ENCODE peak calls at places on chromosomes 2 and 18, in nine cellular contexts. W is activated CD4-positive, alpha-beta T cell treated with anti-CD3 and anti-CD28 coated beads, Interleukin-2, amount 50 U/mL, for 4 hours; S is astrocyte of the cerebellum; D is LoVo; A is stimulated activated CD8-positive, alpha-beta memory T cell treated with anti-CD3 and anti-CD28 coated beads, Interleukin-15, amount 100 ng/mL, for 1 hour; K is A172; Y is HFFc6; X is stromal cell of bone marrow; J is epithelial cell of proximal tubule. G is an unnamed sample.

GRCh38 chr2:239131521-239131920 is 269.3 kb downstream of the HDAC4 start:
- DNase-seq in W (no peak), S (no peak), D (no peak), A (no peak), K (no peak), Y (no peak), X (no peak), J (no peak), G (no peak)

GRCh38 chr2:144942516-144943256 is 422.8 kb upstream of the ZEB2 start:
- DNase-seq in W (no peak), S (no peak), D (peak; percentile 78), A (no peak), K (peak; percentile 63), Y (peak; percentile 54), X (peak; percentile 48), J (no peak), G (no peak)

GRCh38 chr2:217838409-217838831 is 164.4 kb downstream of the TNS1 start:
- DNase-seq in W (no peak), S (no peak), D (no peak), A (no peak), K (no peak), Y (no peak), X (no peak), J (no peak), G (no peak)

GRCh38 chr2:5530022-5530696 is 162.0 kb upstream of the SOX11 start:
- DNase-seq in W (no peak), S (no peak), D (no peak), A (no peak), K (no peak), Y (no peak), X (no peak), J (no peak), G (no peak)

GRCh38 chr18:48861181-48861715 is 89.5 kb downstream of the SMAD7 start:
- DNase-seq in W (no peak), S (no peak), D (no peak), A (no peak), K (no peak), Y (no peak), X (no peak), J (no peak), G (no peak)

GRCh38 chr2:39608212-39608575 is 57.5 kb upstream of the TMEM178A start:
- DNase-seq in W (no peak), S (no peak), D (no peak), A (no peak), K (no peak), Y (no peak), X (no peak), J (no peak), G (no peak)

GRCh38 chr2:160666019-160666676 is 172.5 kb upstream of the RBMS1 start:
- DNase-seq in W (no peak), S (peak; percentile 95), D (peak; percentile 7), A (no peak), K (peak; percentile 91), Y (peak; percentile 98), X (peak; percentile 99), J (peak; percentile 64), G (no peak)

GRCh38 chr2:156465573-156465972 is 29.4 kb downstream of the GPD2 start:
- DNase-seq in W (no peak), S (no peak), D (no peak), A (no peak), K (no peak), Y (no peak), X (no peak), J (no peak), G (no peak)

GRCh38 chr2:165617720-165618119 is 148.2 kb downstream of the CSRNP3 start:
- DNase-seq in W (no peak), S (no peak), D (no peak), A (no peak), K (no peak), Y (no peak), X (no peak), J (no peak), G (no peak)

GRCh38 chr18:8139971-8140406 is 469.2 kb upstream of the RAB12 start:
- DNase-seq in W (no peak), S (no peak), D (no peak), A (no peak), K (no peak), Y (no peak), X (no peak), J (no peak), G (no peak)

GRCh38 chr2:205660521-205661124 is 21.7 kb upstream of the NRP2 start:
- DNase-seq in W (peak; percentile 12), S (peak; percentile 80), D (no peak), A (no peak), K (peak; percentile 50), Y (peak; percentile 89), X (peak; percentile 87), J (no peak), G (no peak)

GRCh38 chr2:12397861-12398260 is 318.9 kb upstream of the TRIB2 start:
- DNase-seq in W (no peak), S (no peak), D (no peak), A (no peak), K (no peak), Y (no peak), X (no peak), J (no peak), G (no peak)

GRCh38 chr2:119704670-119705120 is 25.7 kb downstream of the TMEM177 start:
- DNase-seq in W (no peak), S (peak; percentile 41), D (no peak), A (no peak), K (peak; percentile 17), Y (no peak), X (peak; percentile 3), J (no peak), G (no peak)

GRCh38 chr2:27085670-27086089 is 892 bp upstream of the KHK start:
- DNase-seq in W (no peak), S (no peak), D (peak; percentile 60), A (no peak), K (peak; percentile 44), Y (peak; percentile 46), X (peak; percentile 47), J (no peak), G (no peak)

GRCh38 chr18:37297106-37297505 is 268.5 kb downstream of the CELF4 start:
- DNase-seq in W (no peak), S (no peak), D (no peak), A (no peak), K (no peak), Y (no peak), X (no peak), J (no peak), G (no peak)

GRCh38 chr18:3401669-3402620 is 48.0 kb upstream of the TGIF1 start:
- DNase-seq in W (no peak), S (no peak), D (no peak), A (no peak), K (no peak), Y (no peak), X (no peak), J (no peak), G (no peak)

GRCh38 chr2:219251656-219252055 is 1.4 kb upstream of the TUBA4B start:
- DNase-seq in W (no peak), S (no peak), D (no peak), A (no peak), K (peak; percentile 66), Y (no peak), X (no peak), J (no peak), G (no peak)

GRCh38 chr18:62715829-62716678 is 713 bp downstream of the PHLPP1 start:
- DNase-seq in W (peak; percentile 36), S (no peak), D (peak; percentile 22), A (peak; percentile 17), K (peak; percentile 12), Y (peak; percentile 51), X (no peak), J (no peak), G (peak; percentile 35)

GRCh38 chr18:2884706-2885285 is 38.0 kb downstream of the EMILIN2 start:
- DNase-seq in W (no peak), S (no peak), D (no peak), A (no peak), K (no peak), Y (no peak), X (no peak), J (no peak), G (no peak)

GRCh38 chr2:36404312-36404711 is 48.7 kb downstream of the CRIM1 start:
- DNase-seq in W (no peak), S (no peak), D (no peak), A (no peak), K (peak; percentile 79), Y (peak; percentile 69), X (no peak), J (peak; percentile 74), G (no peak)

GRCh38 chr2:227052879-227053278 is 111.1 kb downstream of the COL4A4 start:
- DNase-seq in W (no peak), S (no peak), D (peak; percentile 31), A (no peak), K (no peak), Y (no peak), X (no peak), J (no peak), G (no peak)

GRCh38 chr18:48666613-48667012 is 127.8 kb downstream of the CTIF start:
- DNase-seq in W (no peak), S (no peak), D (no peak), A (no peak), K (no peak), Y (no peak), X (no peak), J (no peak), G (no peak)

GRCh38 chr2:110759411-110759810 is 27.0 kb downstream of the ACOXL start:
- DNase-seq in W (no peak), S (no peak), D (no peak), A (no peak), K (no peak), Y (no peak), X (no peak), J (no peak), G (no peak)

GRCh38 chr2:70192516-70192915 is 1.7 kb upstream of the C2orf42 start:
- DNase-seq in W (no peak), S (no peak), D (peak; percentile 57), A (no peak), K (no peak), Y (no peak), X (no peak), J (no peak), G (no peak)

GRCh38 chr2:140247451-140248205 is 1467.4 kb upstream of the NXPH2 start:
- DNase-seq in W (no peak), S (no peak), D (no peak), A (no peak), K (no peak), Y (no peak), X (no peak), J (no peak), G (no peak)

GRCh38 chr2:107669335-107669734 is 157.4 kb upstream of the RGPD4 start:
- DNase-seq in W (no peak), S (no peak), D (no peak), A (no peak), K (peak; percentile 40), Y (peak; percentile 33), X (peak; percentile 4), J (no peak), G (no peak)

GRCh38 chr2:237193436-237193835 is 107.7 kb downstream of the COPS8 start:
- DNase-seq in W (no peak), S (no peak), D (no peak), A (no peak), K (no peak), Y (no peak), X (no peak), J (no peak), G (no peak)

GRCh38 chr2:208077286-208077685 is 47.0 kb downstream of the CRYGD start:
- DNase-seq in W (no peak), S (no peak), D (no peak), A (no peak), K (no peak), Y (peak; percentile 17), X (no peak), J (no peak), G (no peak)

GRCh38 chr2:24708537-24709152 is 84.5 kb downstream of the PTRHD1 start:
- DNase-seq in W (no peak), S (no peak), D (no peak), A (no peak), K (no peak), Y (peak; percentile 40), X (no peak), J (no peak), G (no peak)

GRCh38 chr2:17719562-17720371 is 33.8 kb downstream of the SMC6 start:
- DNase-seq in W (no peak), S (no peak), D (no peak), A (no peak), K (peak; percentile 18), Y (peak; percentile 4), X (no peak), J (no peak), G (no peak)

GRCh38 chr2:164789986-164790385 is 51.6 kb downstream of the COBLL1 start:
- DNase-seq in W (no peak), S (no peak), D (no peak), A (no peak), K (no peak), Y (no peak), X (no peak), J (no peak), G (no peak)